ENCODE peak calls at places on chromosome X, in seven cellular contexts. One of them, this sample, is unnamed.

GRCh38 chrX:97538745-97539144 is 655.0 kb downstream of the RPA4 start:
- DNase-seq in lung: no peak
- DNase-seq in A673: no peak
- DNase-seq in esophagus squamous epithelium: no peak
- DNase-seq in fibroblast of lung: no peak
- DNase-seq in A549: no peak
- DNase-seq in hepatocyte: no peak
- DNase-seq in this sample: no peak

GRCh38 chrX:25012433-25012735 is 3.4 kb downstream of the ARX start:
- DNase-seq in fibroblast of lung: no peak
- DNase-seq in lung: no peak
- DNase-seq in A549: no peak
- DNase-seq in A673: no peak
- DNase-seq in esophagus squamous epithelium: no peak
- DNase-seq in hepatocyte: no peak
- DNase-seq in this sample: no peak

GRCh38 chrX:68665502-68665901 is 18.0 kb downstream of the STARD8 start:
- DNase-seq in fibroblast of lung: no peak
- DNase-seq in A673: no peak
- DNase-seq in A549: no peak
- DNase-seq in esophagus squamous epithelium: no peak
- DNase-seq in hepatocyte: no peak
- DNase-seq in lung: no peak
- DNase-seq in this sample: no peak

GRCh38 chrX:71909956-71910355 is 689 bp upstream of the NHSL2 start:
- DNase-seq in A549: no peak
- DNase-seq in esophagus squamous epithelium: no peak
- DNase-seq in lung: no peak
- DNase-seq in A673: peak; percentile 21
- DNase-seq in hepatocyte: peak; percentile 28
- DNase-seq in fibroblast of lung: no peak
- DNase-seq in this sample: no peak

GRCh38 chrX:46649421-46650260 is 76.1 kb downstream of the CHST7 start:
- DNase-seq in esophagus squamous epithelium: no peak
- DNase-seq in hepatocyte: peak; percentile 11
- DNase-seq in A673: peak; percentile 88
- DNase-seq in fibroblast of lung: peak; percentile 27
- DNase-seq in A549: no peak
- DNase-seq in lung: no peak
- DNase-seq in this sample: peak; percentile 38

GRCh38 chrX:45063319-45064095 is 137.2 kb downstream of the DIPK2B start:
- DNase-seq in fibroblast of lung: no peak
- DNase-seq in lung: no peak
- DNase-seq in A673: no peak
- DNase-seq in A549: no peak
- DNase-seq in esophagus squamous epithelium: no peak
- DNase-seq in hepatocyte: peak; percentile 5
- DNase-seq in this sample: no peak

GRCh38 chrX:135698924-135699323 is 14.5 kb upstream of the CT45A1 start:
- DNase-seq in A673: no peak
- DNase-seq in fibroblast of lung: no peak
- DNase-seq in lung: no peak
- DNase-seq in esophagus squamous epithelium: no peak
- DNase-seq in A549: no peak
- DNase-seq in hepatocyte: no peak
- DNase-seq in this sample: no peak

GRCh38 chrX:104750146-104750699 is 184.2 kb downstream of the IL1RAPL2 start:
- DNase-seq in lung: no peak
- DNase-seq in A673: no peak
- DNase-seq in fibroblast of lung: no peak
- DNase-seq in hepatocyte: no peak
- DNase-seq in A549: no peak
- DNase-seq in esophagus squamous epithelium: no peak
- DNase-seq in this sample: no peak

GRCh38 chrX:109684136-109684535 is 48.9 kb downstream of the ACSL4 start:
- DNase-seq in A673: no peak
- DNase-seq in A549: no peak
- DNase-seq in esophagus squamous epithelium: no peak
- DNase-seq in lung: no peak
- DNase-seq in hepatocyte: no peak
- DNase-seq in fibroblast of lung: peak; percentile 31
- DNase-seq in this sample: no peak

GRCh38 chrX:128676651-128677050 is 624.4 kb upstream of the ACTRT1 start:
- DNase-seq in esophagus squamous epithelium: no peak
- DNase-seq in A673: no peak
- DNase-seq in lung: no peak
- DNase-seq in hepatocyte: no peak
- DNase-seq in fibroblast of lung: no peak
- DNase-seq in A549: no peak
- DNase-seq in this sample: no peak
- H3K4me1 ChIP-seq in esophagus squamous epithelium: no peaks in the 10 kb centered on the region
- H3K4me1 ChIP-seq in A673: no peaks in the 10 kb centered on the region
- H3K4me1 ChIP-seq in lung: no peaks in the 10 kb centered on the region
- H3K4me1 ChIP-seq in hepatocyte: no peaks in the 10 kb centered on the region
- H3K4me1 ChIP-seq in fibroblast of lung: no peaks in the 10 kb centered on the region
- H3K4me1 ChIP-seq in A549: no peaks in the 10 kb centered on the region
- H3K4me1 ChIP-seq in this sample: no peaks in the 10 kb centered on the region

DNA sequence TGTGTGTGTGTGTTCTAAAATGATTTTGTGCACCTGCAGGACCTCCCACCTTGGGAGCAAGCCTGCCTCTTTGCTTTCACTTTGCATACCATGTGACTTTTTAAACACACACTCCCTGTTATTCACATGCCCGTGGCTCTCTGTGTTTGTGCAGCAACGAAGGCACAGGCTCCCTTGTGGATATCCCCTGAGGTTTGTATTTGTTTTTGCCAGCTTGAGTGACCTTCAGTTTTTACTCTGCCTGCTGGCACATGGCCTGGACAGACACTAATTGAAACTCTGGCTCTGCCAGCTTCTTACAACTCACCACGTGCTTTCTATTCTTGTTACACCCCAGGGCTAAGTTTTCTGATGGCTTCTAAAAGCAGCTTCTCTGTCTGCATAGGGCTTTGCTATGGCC is 885.8 kb downstream of the SH3BGRL start:
- DNase-seq in hepatocyte: no peak
- DNase-seq in lung: no peak
- DNase-seq in esophagus squamous epithelium: no peak
- DNase-seq in A673: no peak
- DNase-seq in fibroblast of lung: no peak
- DNase-seq in A549: no peak
- DNase-seq in this sample: no peak
- TF ChIP-seq CTCF in hepatocyte: no peak
- TF ChIP-seq CTCF in lung: no peak
- TF ChIP-seq CTCF in esophagus squamous epithelium: no peak
- TF ChIP-seq CTCF in A673: no peak
- TF ChIP-seq CTCF in fibroblast of lung: no peak
- TF ChIP-seq CTCF in A549: no peak
- TF ChIP-seq CTCF in this sample: no peak

DNA sequence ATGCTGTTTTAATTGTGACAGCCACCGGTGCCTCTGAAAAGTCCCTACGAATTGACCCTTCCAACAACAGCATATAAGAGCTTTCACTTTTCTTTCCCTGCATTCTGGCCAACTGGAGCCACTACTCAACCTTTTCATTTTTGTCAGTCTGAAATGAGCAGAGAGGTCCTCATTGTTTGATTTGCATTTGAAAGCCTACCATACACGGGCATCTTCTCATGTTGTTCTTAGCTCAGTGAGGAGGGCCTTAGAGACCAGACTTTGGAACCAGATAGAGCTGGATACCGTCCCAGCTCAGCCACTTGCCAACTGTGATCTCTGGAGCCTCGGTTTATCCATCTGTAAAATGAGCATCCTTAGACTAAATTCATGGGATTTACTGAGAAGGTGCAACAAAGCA is 16.9 kb upstream of the TMSB4X start:
- DNase-seq in hepatocyte: no peak
- DNase-seq in esophagus squamous epithelium: no peak
- DNase-seq in A549: no peak
- DNase-seq in A673: no peak
- DNase-seq in fibroblast of lung: no peak
- DNase-seq in lung: no peak
- DNase-seq in this sample: no peak
- H3K4me1 ChIP-seq in hepatocyte: peaks cover 20% of the 10 kb centered on the region
- H3K4me1 ChIP-seq in esophagus squamous epithelium: peaks cover 29% of the 10 kb centered on the region
- H3K4me1 ChIP-seq in A549: peaks cover 17% of the 10 kb centered on the region
- H3K4me1 ChIP-seq in A673: peaks cover 12% of the 10 kb centered on the region
- H3K4me1 ChIP-seq in fibroblast of lung: peaks cover 5% of the 10 kb centered on the region
- H3K4me1 ChIP-seq in lung: no peaks in the 10 kb centered on the region
- H3K4me1 ChIP-seq in this sample: no peaks in the 10 kb centered on the region

GRCh38 chrX:112147206-112147605 is 64.6 kb upstream of the TRPC5 start:
- DNase-seq in esophagus squamous epithelium: no peak
- DNase-seq in A549: peak; percentile 2
- DNase-seq in lung: no peak
- DNase-seq in A673: peak; percentile 3
- DNase-seq in fibroblast of lung: no peak
- DNase-seq in hepatocyte: peak; percentile 54
- DNase-seq in this sample: peak; percentile 15
- TF ChIP-seq CTCF in esophagus squamous epithelium: no peak
- TF ChIP-seq CTCF in A549: peak; percentile 9
- TF ChIP-seq CTCF in lung: no peak
- TF ChIP-seq CTCF in A673: peak; percentile 41
- TF ChIP-seq CTCF in fibroblast of lung: no peak
- TF ChIP-seq CTCF in hepatocyte: peak; percentile 56
- TF ChIP-seq CTCF in this sample: peak; percentile 64

GRCh38 chrX:20059467-20060128 is 57.1 kb downstream of the MAP7D2 start:
- DNase-seq in lung: no peak
- DNase-seq in fibroblast of lung: no peak
- DNase-seq in esophagus squamous epithelium: no peak
- DNase-seq in A549: no peak
- DNase-seq in A673: peak; percentile 32
- DNase-seq in hepatocyte: no peak
- DNase-seq in this sample: no peak
- H3K4me1 ChIP-seq in lung: no peaks in the 10 kb centered on the region
- H3K4me1 ChIP-seq in fibroblast of lung: no peaks in the 10 kb centered on the region
- H3K4me1 ChIP-seq in esophagus squamous epithelium: peaks cover 6% of the 10 kb centered on the region
- H3K4me1 ChIP-seq in A549: peaks cover 26% of the 10 kb centered on the region
- H3K4me1 ChIP-seq in A673: no peaks in the 10 kb centered on the region
- H3K4me1 ChIP-seq in hepatocyte: no peaks in the 10 kb centered on the region
- H3K4me1 ChIP-seq in this sample: no peaks in the 10 kb centered on the region

GRCh38 chrX:77415161-77415560 is 32.0 kb upstream of the FGF16 start:
- DNase-seq in A549: no peak
- DNase-seq in fibroblast of lung: no peak
- DNase-seq in lung: no peak
- DNase-seq in esophagus squamous epithelium: no peak
- DNase-seq in A673: peak; percentile 3
- DNase-seq in hepatocyte: no peak
- DNase-seq in this sample: no peak
- TF ChIP-seq CTCF in A549: peak; percentile 13
- TF ChIP-seq CTCF in fibroblast of lung: peak; percentile 15
- TF ChIP-seq CTCF in lung: no peak
- TF ChIP-seq CTCF in esophagus squamous epithelium: no peak
- TF ChIP-seq CTCF in A673: peak; percentile 33
- TF ChIP-seq CTCF in hepatocyte: no peak
- TF ChIP-seq CTCF in this sample: peak; percentile 26

DNA sequence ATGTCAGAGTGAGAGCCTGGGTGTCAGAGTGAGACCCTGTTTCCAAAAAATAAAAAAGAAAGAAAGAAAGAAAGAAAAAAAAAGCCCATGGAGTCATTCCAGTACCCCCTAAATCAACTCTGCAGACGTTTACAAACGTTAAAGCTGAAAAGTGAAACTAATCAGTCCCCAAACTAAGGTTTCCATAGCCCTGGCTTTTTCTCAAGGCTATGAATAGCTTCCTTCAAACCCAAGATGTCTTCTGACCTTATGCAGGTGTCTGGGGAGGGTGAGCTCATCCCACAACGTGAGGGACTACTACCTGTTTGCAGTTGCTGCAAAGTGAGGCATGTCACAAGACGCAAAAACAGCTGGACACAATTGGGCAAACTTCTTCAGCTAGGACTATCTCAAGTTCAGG is 144.0 kb downstream of the SH3KBP1 start:
- DNase-seq in hepatocyte: no peak
- DNase-seq in esophagus squamous epithelium: no peak
- DNase-seq in fibroblast of lung: no peak
- DNase-seq in lung: no peak
- DNase-seq in A673: no peak
- DNase-seq in A549: no peak
- DNase-seq in this sample: no peak
- H3K4me1 ChIP-seq in hepatocyte: no peaks in the 10 kb centered on the region
- H3K4me1 ChIP-seq in esophagus squamous epithelium: peaks cover 7% of the 10 kb centered on the region
- H3K4me1 ChIP-seq in fibroblast of lung: no peaks in the 10 kb centered on the region
- H3K4me1 ChIP-seq in lung: no peaks in the 10 kb centered on the region
- H3K4me1 ChIP-seq in A673: peaks cover 8% of the 10 kb centered on the region
- H3K4me1 ChIP-seq in A549: peaks cover 10% of the 10 kb centered on the region
- H3K4me1 ChIP-seq in this sample: no peaks in the 10 kb centered on the region

GRCh38 chrX:41452565-41452964 is 5.4 kb downstream of the NYX start:
- DNase-seq in lung: no peak
- DNase-seq in fibroblast of lung: peak; percentile 42
- DNase-seq in A549: no peak
- DNase-seq in A673: no peak
- DNase-seq in hepatocyte: no peak
- DNase-seq in esophagus squamous epithelium: no peak
- DNase-seq in this sample: no peak

GRCh38 chrX:41452972-41453371 is 5.8 kb downstream of the NYX start:
- DNase-seq in esophagus squamous epithelium: no peak
- DNase-seq in A673: no peak
- DNase-seq in fibroblast of lung: no peak
- DNase-seq in lung: no peak
- DNase-seq in hepatocyte: no peak
- DNase-seq in A549: no peak
- DNase-seq in this sample: no peak

GRCh38 chrX:41459714-41460113 is 12.6 kb downstream of the NYX start:
- DNase-seq in fibroblast of lung: no peak
- DNase-seq in lung: no peak
- DNase-seq in A673: no peak
- DNase-seq in A549: no peak
- DNase-seq in esophagus squamous epithelium: no peak
- DNase-seq in hepatocyte: no peak
- DNase-seq in this sample: no peak

GRCh38 chrX:41457618-41458192 is 10.6 kb downstream of the NYX start:
- DNase-seq in lung: no peak
- DNase-seq in hepatocyte: no peak
- DNase-seq in esophagus squamous epithelium: no peak
- DNase-seq in fibroblast of lung: peak; percentile 25
- DNase-seq in A549: no peak
- DNase-seq in A673: no peak
- DNase-seq in this sample: no peak
- TF ChIP-seq CTCF in lung: no peak
- TF ChIP-seq CTCF in hepatocyte: no peak
- TF ChIP-seq CTCF in esophagus squamous epithelium: no peak
- TF ChIP-seq CTCF in fibroblast of lung: peak; percentile 25
- TF ChIP-seq CTCF in A549: peak; percentile 15
- TF ChIP-seq CTCF in A673: peak; percentile 49
- TF ChIP-seq CTCF in this sample: peak; percentile 33

DNA sequence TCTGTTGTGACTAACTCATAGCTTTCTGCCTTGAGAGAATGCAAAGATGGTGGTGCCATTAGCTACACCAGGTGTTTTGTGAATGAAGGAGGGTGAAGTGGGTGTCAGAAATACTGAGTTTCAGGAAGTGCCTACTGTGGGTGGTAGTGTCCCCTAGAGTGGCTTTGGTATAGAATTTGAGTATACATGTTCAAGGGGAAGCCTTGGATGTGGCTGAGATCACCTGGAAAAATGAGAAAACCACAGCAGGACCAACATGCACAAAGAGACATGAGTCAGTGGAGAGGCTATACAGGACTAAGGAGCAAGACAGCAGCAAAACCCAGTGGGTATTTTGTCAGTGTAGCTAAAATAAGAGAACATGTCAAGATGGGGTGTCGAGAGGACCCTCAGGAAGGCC is 204.3 kb upstream of the TBL1X start:
- DNase-seq in esophagus squamous epithelium: no peak
- DNase-seq in hepatocyte: no peak
- DNase-seq in A549: no peak
- DNase-seq in fibroblast of lung: no peak
- DNase-seq in lung: no peak
- DNase-seq in A673: no peak
- DNase-seq in this sample: no peak
- H3K4me1 ChIP-seq in esophagus squamous epithelium: no peaks in the 10 kb centered on the region
- H3K4me1 ChIP-seq in hepatocyte: no peaks in the 10 kb centered on the region
- H3K4me1 ChIP-seq in A549: no peaks in the 10 kb centered on the region
- H3K4me1 ChIP-seq in fibroblast of lung: no peaks in the 10 kb centered on the region
- H3K4me1 ChIP-seq in lung: no peaks in the 10 kb centered on the region
- H3K4me1 ChIP-seq in A673: no peaks in the 10 kb centered on the region
- H3K4me1 ChIP-seq in this sample: no peaks in the 10 kb centered on the region

This sample was measured in BE2C.